ENCODE peak calls at places on chromosomes 4 and X, in four cellular contexts. One of them, this sample, is unnamed.

GRCh38 chrX:54785901-54786300 is 12.2 kb downstream of the ITIH6 start:
- DNase-seq in naive thymus-derived CD4-positive, alpha-beta T cell: no peak
- DNase-seq in CD8-positive, alpha-beta T cell: no peak
- DNase-seq in NCI-H460: no peak
- DNase-seq in this sample: no peak

GRCh38 chr4:145527773-145528172 is 46.1 kb downstream of the SMAD1 start:
- DNase-seq in naive thymus-derived CD4-positive, alpha-beta T cell: no peak
- DNase-seq in CD8-positive, alpha-beta T cell: no peak
- DNase-seq in NCI-H460: no peak
- DNase-seq in this sample: no peak

GRCh38 chr4:25075851-25076250 is 45.1 kb upstream of the LGI2 start:
- DNase-seq in naive thymus-derived CD4-positive, alpha-beta T cell: no peak
- DNase-seq in CD8-positive, alpha-beta T cell: no peak
- DNase-seq in NCI-H460: no peak
- DNase-seq in this sample: no peak

GRCh38 chrX:21885568-21885967 is 29.8 kb downstream of the YY2 start:
- DNase-seq in naive thymus-derived CD4-positive, alpha-beta T cell: no peak
- DNase-seq in CD8-positive, alpha-beta T cell: no peak
- DNase-seq in NCI-H460: no peak
- DNase-seq in this sample: no peak

GRCh38 chrX:7266261-7266660 is 118.3 kb upstream of the PUDP start:
- DNase-seq in naive thymus-derived CD4-positive, alpha-beta T cell: no peak
- DNase-seq in CD8-positive, alpha-beta T cell: no peak
- DNase-seq in NCI-H460: no peak
- DNase-seq in this sample: no peak

GRCh38 chr4:123741906-123742305 is 345.3 kb downstream of the SPRY1 start:
- DNase-seq in naive thymus-derived CD4-positive, alpha-beta T cell: no peak
- DNase-seq in CD8-positive, alpha-beta T cell: no peak
- DNase-seq in NCI-H460: no peak
- DNase-seq in this sample: no peak

GRCh38 chr4:1039493-1040343 is 28.3 kb downstream of the FGFRL1 start:
- DNase-seq in naive thymus-derived CD4-positive, alpha-beta T cell: no peak
- DNase-seq in CD8-positive, alpha-beta T cell: no peak
- DNase-seq in NCI-H460: no peak
- DNase-seq in this sample: no peak

GRCh38 chr4:155973639-155974475 is 20.2 kb upstream of the CTSO start:
- DNase-seq in naive thymus-derived CD4-positive, alpha-beta T cell: no peak
- DNase-seq in CD8-positive, alpha-beta T cell: no peak
- DNase-seq in NCI-H460: no peak
- DNase-seq in this sample: no peak

GRCh38 chr4:124711469-124712416 is 789 bp downstream of the ANKRD50 start:
- DNase-seq in naive thymus-derived CD4-positive, alpha-beta T cell: peak
- DNase-seq in CD8-positive, alpha-beta T cell: peak
- DNase-seq in NCI-H460: peak
- DNase-seq in this sample: peak

GRCh38 chrX:71622347-71623104 is 4.2 kb upstream of the CXCR3 start:
- DNase-seq in naive thymus-derived CD4-positive, alpha-beta T cell: peak
- DNase-seq in CD8-positive, alpha-beta T cell: peak
- DNase-seq in NCI-H460: peak
- DNase-seq in this sample: peak

GRCh38 chrX:130482871-130483270 is 81.1 kb downstream of the RBMX2 start:
- DNase-seq in naive thymus-derived CD4-positive, alpha-beta T cell: no peak
- DNase-seq in CD8-positive, alpha-beta T cell: no peak
- DNase-seq in NCI-H460: no peak
- DNase-seq in this sample: no peak

GRCh38 chr4:26410385-26411293 is 79.6 kb downstream of the CCKAR start:
- DNase-seq in naive thymus-derived CD4-positive, alpha-beta T cell: no peak
- DNase-seq in CD8-positive, alpha-beta T cell: no peak
- DNase-seq in NCI-H460: peak
- DNase-seq in this sample: peak

GRCh38 chr4:16626945-16627344 is 271.5 kb downstream of the LDB2 start:
- DNase-seq in naive thymus-derived CD4-positive, alpha-beta T cell: no peak
- DNase-seq in CD8-positive, alpha-beta T cell: no peak
- DNase-seq in NCI-H460: no peak
- DNase-seq in this sample: no peak

GRCh38 chr4:141870152-141870551 is 233.8 kb downstream of the IL15 start:
- DNase-seq in naive thymus-derived CD4-positive, alpha-beta T cell: no peak
- DNase-seq in CD8-positive, alpha-beta T cell: no peak
- DNase-seq in NCI-H460: no peak
- DNase-seq in this sample: no peak